ENCODE peak calls at places on chromosome 17, in nine cellular contexts. O, Y, F, X, N, K, V, A and B are unnamed samples.

GRCh38 chr17:55576237-55576998 is 65.2 kb upstream of the SMIM36 start:
- DNase-seq in O (no peak), Y (no peak), F (no peak), X (no peak), N (no peak), K (peak; percentile 34), V (no peak), A (no peak), B (no peak)

GRCh38 chr17:39553326-39553945 is 54.3 kb downstream of the NEUROD2 start:
- DNase-seq in O (no peak), Y (no peak), F (no peak), X (no peak), N (no peak), K (no peak), V (no peak), A (no peak), B (no peak)

GRCh38 chr17:72135546-72136325 is 14.9 kb downstream of the SOX9 start:
- DNase-seq in O (no peak), Y (no peak), F (no peak), X (no peak), N (no peak), K (no peak), V (no peak), A (no peak), B (no peak)

GRCh38 chr17:60077672-60078519 is 825 bp downstream of the HEATR6 start:
- DNase-seq in O (no peak), Y (no peak), F (peak; percentile 42), X (peak; percentile 10), N (peak; percentile 49), K (no peak), V (peak; percentile 55), A (no peak), B (no peak)

GRCh38 chr17:19364699-19365498 is 2.4 kb upstream of the B9D1 start:
- DNase-seq in O (no peak), Y (peak; percentile 54), F (no peak), X (no peak), N (no peak), K (no peak), V (no peak), A (no peak), B (no peak)

GRCh38 chr17:78933959-78934568 is 8.9 kb upstream of the TIMP2 start:
- DNase-seq in O (peak; percentile 77), Y (peak; percentile 90), F (peak; percentile 46), X (peak; percentile 89), N (peak; percentile 84), K (peak; percentile 96), V (no peak), A (peak; percentile 99), B (peak; percentile 86)

GRCh38 chr17:66514227-66514806 is 211.9 kb downstream of the PRKCA start:
- DNase-seq in O (no peak), Y (no peak), F (no peak), X (no peak), N (no peak), K (no peak), V (no peak), A (no peak), B (no peak)

GRCh38 chr17:74957935-74958549 is 14.5 kb downstream of the HID1 start:
- DNase-seq in O (peak; percentile 10), Y (peak; percentile 86), F (peak; percentile 68), X (peak; percentile 79), N (peak; percentile 70), K (peak; percentile 76), V (peak; percentile 75), A (peak; percentile 82), B (peak; percentile 90)

GRCh38 chr17:63534816-63535455 is 11.8 kb downstream of the KCNH6 start:
- DNase-seq in O (no peak), Y (no peak), F (no peak), X (no peak), N (no peak), K (no peak), V (no peak), A (no peak), B (no peak)

GRCh38 chr17:56717471-56717870 is 116.2 kb downstream of the C17orf67 start:
- DNase-seq in O (no peak), Y (no peak), F (no peak), X (no peak), N (no peak), K (no peak), V (no peak), A (no peak), B (no peak)

GRCh38 chr17:7839890-7840260 is 5.9 kb downstream of the KDM6B start:
- DNase-seq in O (no peak), Y (no peak), F (no peak), X (peak; percentile 31), N (peak; percentile 13), K (no peak), V (no peak), A (no peak), B (no peak)

GRCh38 chr17:62572488-62573469 is 54.7 kb upstream of the MRC2 start:
- DNase-seq in O (no peak), Y (no peak), F (no peak), X (no peak), N (no peak), K (no peak), V (no peak), A (no peak), B (no peak)

GRCh38 chr17:4607261-4607731 is 23.0 kb downstream of the SMTNL2 start:
- DNase-seq in O (no peak), Y (no peak), F (no peak), X (no peak), N (no peak), K (no peak), V (no peak), A (no peak), B (peak; percentile 23)